ENCODE peak calls at places on chromosomes 6 and 20, in six cellular contexts. E is vagina; W is PC-3; R is lower lobe of right lung; J is CD4-positive, alpha-beta T cell; F is hepatocyte. Z is an unnamed sample.

GRCh38 chr6:170091639-170092579 is 199.0 kb downstream of the DLL1 start:
- DNase-seq in J (no peak), E (no peak), W (no peak), F (no peak), R (peak; percentile 14), Z (no peak)

GRCh38 chr20:32534661-32535240 is 50.4 kb downstream of the NOL4L start:
- DNase-seq in J (peak; percentile 44), R (peak; percentile 26), E (no peak), W (no peak), F (no peak), Z (no peak)

GRCh38 chr6:143451531-143451930 is 926 bp downstream of the PEX3 start:
- DNase-seq in J (no peak), R (no peak), W (no peak), E (no peak), F (no peak), Z (no peak)

GRCh38 chr6:51704932-51705540 is 382.4 kb downstream of the PKHD1 start:
- DNase-seq in E (no peak), R (no peak), J (no peak), W (peak; percentile 84), F (no peak), Z (no peak)

GRCh38 chr20:2879148-2879547 is 5.9 kb downstream of the PTPRA start:
- DNase-seq in F (no peak), W (peak; percentile 50), E (no peak), J (no peak), R (no peak), Z (no peak)

GRCh38 chr6:111480988-111481830 is 1.8 kb downstream of the REV3L start:
- DNase-seq in W (no peak), E (no peak), R (no peak), J (no peak), F (no peak), Z (no peak)

GRCh38 chr20:21725892-21726291 is 20.4 kb downstream of the PAX1 start:
- DNase-seq in W (no peak), R (no peak), E (no peak), J (no peak), F (peak; percentile 23), Z (no peak)

GRCh38 chr6:56851541-56852248 is 103.2 kb upstream of the BEND6 start:
- DNase-seq in E (no peak), R (no peak), J (no peak), F (peak; percentile 87), W (peak; percentile 77), Z (no peak)

GRCh38 chr6:36210886-36211595 is 14.5 kb downstream of the BRPF3 start:
- DNase-seq in J (no peak), E (no peak), R (no peak), W (no peak), F (no peak), Z (no peak)

GRCh38 chr6:20900396-20901160 is 366.3 kb downstream of the CDKAL1 start:
- DNase-seq in E (no peak), F (no peak), R (no peak), W (no peak), J (no peak), Z (no peak)

GRCh38 chr20:3077618-3078134 is 6.3 kb downstream of the OXT start:
- DNase-seq in J (no peak), W (no peak), R (no peak), F (no peak), E (no peak), Z (no peak)

GRCh38 chr6:64000873-64001497 is 365.4 kb downstream of the PHF3 start:
- DNase-seq in R (no peak), J (no peak), F (no peak), E (no peak), W (no peak), Z (no peak)

GRCh38 chr20:25695532-25696383 is 895 bp downstream of the ZNF337 start:
- DNase-seq in W (peak; percentile 22), R (no peak), F (peak; percentile 14), E (no peak), J (no peak), Z (no peak)

GRCh38 chr20:19205999-19206398 is 6.4 kb upstream of the SLC24A3 start:
- DNase-seq in J (peak; percentile 28), F (peak; percentile 84), W (peak; percentile 74), R (peak; percentile 86), E (no peak), Z (peak; percentile 87)

GRCh38 chr20:39651645-39652340 is 689.6 kb downstream of the DHX35 start:
- DNase-seq in R (no peak), J (no peak), W (no peak), F (no peak), E (peak; percentile 67), Z (no peak)

GRCh38 chr6:73606428-73606827 is 47.4 kb downstream of the SLC17A5 start:
- DNase-seq in E (no peak), W (peak; percentile 36), R (no peak), F (no peak), J (no peak), Z (no peak)

GRCh38 chr6:68778356-68779020 is 143.4 kb downstream of the ADGRB3 start:
- DNase-seq in E (no peak), J (no peak), F (peak; percentile 48), R (no peak), W (peak; percentile 50), Z (no peak)

GRCh38 chr6:167030222-167031072 is 31.2 kb downstream of the CEP43 start:
- DNase-seq in J (no peak), R (no peak), F (no peak), W (no peak), E (no peak), Z (no peak)

GRCh38 chr6:137489410-137490371 is 4.5 kb downstream of the OLIG3 start:
- DNase-seq in R (peak; percentile 48), W (no peak), J (no peak), F (no peak), E (no peak), Z (no peak)

GRCh38 chr6:24802271-24803059 is 3.7 kb upstream of the ARMH2 start:
- DNase-seq in F (no peak), J (no peak), W (peak; percentile 37), R (no peak), E (no peak), Z (no peak)

GRCh38 chr6:22363966-22364296 is 67.1 kb upstream of the PRL start:
- DNase-seq in W (no peak), F (no peak), E (no peak), J (no peak), R (no peak), Z (no peak)

GRCh38 chr6:164150221-164150620 is 735.7 kb downstream of the QKI start:
- DNase-seq in F (no peak), W (no peak), J (no peak), R (no peak), E (no peak), Z (no peak)

GRCh38 chr6:86856937-86857563 is 80.3 kb upstream of the HTR1E start:
- DNase-seq in W (peak; percentile 58), J (no peak), E (no peak), R (no peak), F (peak; percentile 72), Z (no peak)

GRCh38 chr20:33211817-33212424 is 5.2 kb upstream of the BPIFA3 start:
- DNase-seq in E (no peak), W (peak; percentile 69), R (peak; percentile 58), J (no peak), F (peak; percentile 88), Z (no peak)

GRCh38 chr6:47106721-47107197 is 64.6 kb upstream of the ADGRF1 start:
- DNase-seq in W (peak; percentile 27), F (no peak), J (no peak), R (no peak), E (no peak), Z (no peak)

GRCh38 chr6:115514656-115515055 is 546.0 kb downstream of the FRK start:
- DNase-seq in F (peak; percentile 24), E (no peak), W (no peak), J (no peak), R (no peak), Z (no peak)

GRCh38 chr20:43187476-43188233 is 2.1 kb downstream of the PTPRT start:
- DNase-seq in E (no peak), J (peak; percentile 21), F (peak; percentile 83), R (peak; percentile 73), W (peak; percentile 79), Z (peak; percentile 74)

GRCh38 chr20:21360686-21361085 is 36.6 kb downstream of the NKX2-4 start:
- DNase-seq in J (no peak), F (no peak), R (no peak), W (no peak), E (no peak), Z (no peak)

GRCh38 chr6:106377061-106377540 is 16.6 kb downstream of the CRYBG1 start:
- DNase-seq in E (no peak), W (peak; percentile 75), J (no peak), F (no peak), R (no peak), Z (no peak)

GRCh38 chr20:35956616-35957015 is 2.3 kb upstream of the SCAND1 start:
- DNase-seq in W (peak; percentile 6), J (no peak), F (peak; percentile 31), R (no peak), E (no peak), Z (no peak)

GRCh38 chr6:157629220-157629619 is 193.8 kb upstream of the SNX9 start:
- DNase-seq in F (no peak), E (no peak), R (no peak), J (no peak), W (no peak), Z (no peak)

GRCh38 chr6:13526339-13526717 is 38.9 kb upstream of the GFOD1 start:
- DNase-seq in R (no peak), W (no peak), F (no peak), J (no peak), E (no peak), Z (no peak)

DNA sequence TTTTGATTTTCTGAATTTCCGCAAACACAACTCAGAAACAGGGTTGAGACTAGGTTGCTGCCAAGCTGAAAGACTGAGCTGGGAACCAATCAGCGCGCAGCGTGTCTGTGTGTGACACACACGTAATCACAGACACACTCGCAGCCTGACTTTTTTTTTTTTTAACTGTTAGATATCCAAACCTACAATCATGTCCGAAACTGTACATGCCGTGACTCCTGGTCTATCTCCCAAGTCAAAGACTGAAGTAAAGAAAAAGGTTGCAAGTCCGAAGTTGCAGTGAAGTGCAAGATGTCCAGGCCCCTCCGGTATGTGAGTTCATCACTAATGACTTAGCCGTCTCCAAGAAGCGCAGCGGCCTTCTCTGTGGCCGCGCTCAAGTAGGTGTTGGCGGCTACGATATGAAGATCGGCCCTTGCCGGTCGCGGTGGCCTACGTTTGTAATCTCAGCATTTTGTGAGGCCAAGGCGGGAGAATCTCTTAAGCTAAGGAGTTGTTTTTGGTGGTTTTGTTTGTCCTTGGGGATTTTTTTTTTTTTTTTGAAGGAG is 108.2 kb downstream of the HFE start:
- DNase-seq in R (peak; percentile 95), E (no peak), W (peak; percentile 87), F (peak; percentile 92), J (peak; percentile 78), Z (peak; percentile 81)
- H3K27ac ChIP-seq in R (peak overlapping the region; percentile 97), E (peak overlapping the region; percentile 68), W (peak overlapping the region; percentile 70), F (peak overlapping the region; percentile 89), J (peak overlapping the region; percentile 87), Z (peak overlapping the region; percentile 76)

GRCh38 chr20:49581482-49581881 is 13.5 kb upstream of the PTGIS start:
- DNase-seq in R (no peak), W (no peak), E (no peak), F (no peak), J (no peak), Z (no peak)
- H3K27ac ChIP-seq in R (no peak overlapping the region), W (no peak overlapping the region), E (peak overlapping the region; percentile 47), F (peak overlapping the region; percentile 78), J (no peak overlapping the region), Z (no peak overlapping the region)

GRCh38 chr6:3398755-3399671 is 57.8 kb downstream of the SLC22A23 start:
- DNase-seq in R (no peak), F (peak; percentile 50), E (no peak), J (no peak), W (peak; percentile 17), Z (no peak)
- H3K27ac ChIP-seq in R (no peak overlapping the region), F (peak overlapping the region; percentile 70), E (no peak overlapping the region), J (no peak overlapping the region), W (peak overlapping the region; percentile 5), Z (no peak overlapping the region)

GRCh38 chr6:31158140-31158862 is at the start of gene TCF19:
- DNase-seq in R (peak; percentile 99), F (peak; percentile 99), W (peak; percentile 99), E (peak; percentile 99), J (peak; percentile 99), Z (peak; percentile 99)
- H3K27ac ChIP-seq in R (peak within 1 kb of the TSS; percentile 59), F (no peak within 1 kb of the TSS), W (peak within 1 kb of the TSS; percentile 4), E (peak within 1 kb of the TSS; percentile 82), J (peak within 1 kb of the TSS; percentile 38), Z (peak within 1 kb of the TSS; percentile 63)

Z was measured in psoas muscle.